ENCODE peak calls at places on chromosomes 4 and X, in six cellular contexts. A is uterus, F is prostate gland, W is IMR-90, D is heart right ventricle, V is endodermal cell. L is an unnamed sample. For H3K4me1, the result is how much of the 10 kb centered on the place peaks cover.

GRCh38 chrX:150692837-150693781 is at the start of gene MTMR1:
- DNase-seq in V (peak), A (no peak), F (peak), D (peak), W (no peak), L (peak)

GRCh38 chrX:20527458-20528099 is 260.9 kb upstream of the RPS6KA3 start:
- DNase-seq in W (peak), V (no peak), A (peak), F (no peak), D (no peak), L (no peak)

GRCh38 chrX:11480626-11481025 is 185.1 kb downstream of the ARHGAP6 start:
- DNase-seq in A (no peak), F (no peak), W (peak), V (no peak), D (no peak), L (no peak)

GRCh38 chr4:90163872-90164271 is 36.7 kb downstream of the CCSER1 start:
- DNase-seq in A (no peak), D (no peak), F (no peak), V (no peak), W (no peak), L (no peak)

GRCh38 chr4:120922390-120923200 is at the start of gene PRDM5:
- DNase-seq in A (peak), F (peak), V (peak), D (peak), W (peak), L (no peak)

GRCh38 chrX:134753185-134754008 is 95.1 kb upstream of the PLAC1 start:
- DNase-seq in W (peak), D (no peak), V (no peak), F (no peak), A (no peak), L (no peak)

GRCh38 chr4:108355523-108356208 is 186.9 kb upstream of the LEF1 start:
- DNase-seq in W (no peak), F (no peak), V (no peak), D (no peak), A (no peak), L (no peak)

GRCh38 chrX:2691543-2692220 is 587 bp downstream of the CD99 start:
- DNase-seq in V (no peak), F (no peak), D (peak), A (peak), W (peak), L (no peak)

GRCh38 chr4:6916587-6917444 is 7.2 kb downstream of the TBC1D14 start:
- DNase-seq in A (peak), D (no peak), W (no peak), V (peak), F (peak), L (peak)

GRCh38 chr4:2817136-2817535 is 24.3 kb downstream of the SH3BP2 start:
- DNase-seq in A (no peak), W (no peak), V (no peak), F (no peak), D (peak), L (no peak)

GRCh38 chr4:2819244-2820215 is 24.1 kb upstream of the ADD1 start:
- DNase-seq in D (peak), A (no peak), V (no peak), W (no peak), F (no peak), L (no peak)

GRCh38 chr4:2816401-2816954 is 23.6 kb downstream of the SH3BP2 start:
- DNase-seq in F (no peak), D (no peak), V (no peak), W (no peak), A (no peak), L (no peak)

GRCh38 chr4:2818351-2818939 is 25.2 kb upstream of the ADD1 start:
- DNase-seq in A (no peak), W (no peak), D (peak), F (no peak), V (peak), L (no peak)

GRCh38 chr4:2817701-2818350 is 24.9 kb downstream of the SH3BP2 start:
- DNase-seq in W (no peak), D (peak), V (peak), A (no peak), F (no peak), L (no peak)
- H3K27ac ChIP-seq in W (peak), D (no peak), V (no peak), A (peak), F (peak), L (peak)

GRCh38 chrX:153490217-153490616 is 4.6 kb upstream of the BGN start:
- DNase-seq in A (no peak), V (no peak), W (no peak), D (no peak), F (no peak), L (no peak)
- H3K4me1 ChIP-seq in A (under half), V (under half), W (under half), D (under half), F (under half), L (under half)

GRCh38 chr4:83724488-83725060 is 188.7 kb downstream of the GPAT3 start:
- DNase-seq in V (no peak), F (no peak), W (no peak), D (no peak), A (no peak), L (no peak)
- H3K4me3 ChIP-seq in V (no peak), F (no peak), W (no peak), D (no peak), A (no peak), L (no peak)

GRCh38 chrX:67543818-67544217 is at the start of gene AR:
- DNase-seq in D (peak), V (peak), F (peak), W (peak), A (peak), L (no peak)
- H3K27ac ChIP-seq in D (no peak), V (peak), F (peak), W (peak), A (peak), L (no peak)

GRCh38 chr4:8349664-8350225 is 80.2 kb downstream of the HTRA3 start:
- DNase-seq in V (peak), A (no peak), F (no peak), W (no peak), D (no peak), L (no peak)
- H3K4me1 ChIP-seq in V (under half), A (under half), F (under half), W (under half), D (under half), L (under half)

GRCh38 chr4:633406-633805 is 8.0 kb downstream of the PDE6B start:
- DNase-seq in D (no peak), F (no peak), W (no peak), V (peak), A (no peak), L (no peak)

GRCh38 chr4:630661-631060 is 5.3 kb downstream of the PDE6B start:
- DNase-seq in F (no peak), A (no peak), W (no peak), D (no peak), V (no peak), L (no peak)

GRCh38 chr4:632926-633325 is 7.6 kb downstream of the PDE6B start:
- DNase-seq in W (no peak), D (no peak), V (no peak), A (no peak), F (no peak), L (no peak)

GRCh38 chr4:633976-634598 is 8.7 kb downstream of the PDE6B start:
- DNase-seq in D (no peak), A (no peak), V (peak), W (no peak), F (no peak), L (no peak)

DNA sequence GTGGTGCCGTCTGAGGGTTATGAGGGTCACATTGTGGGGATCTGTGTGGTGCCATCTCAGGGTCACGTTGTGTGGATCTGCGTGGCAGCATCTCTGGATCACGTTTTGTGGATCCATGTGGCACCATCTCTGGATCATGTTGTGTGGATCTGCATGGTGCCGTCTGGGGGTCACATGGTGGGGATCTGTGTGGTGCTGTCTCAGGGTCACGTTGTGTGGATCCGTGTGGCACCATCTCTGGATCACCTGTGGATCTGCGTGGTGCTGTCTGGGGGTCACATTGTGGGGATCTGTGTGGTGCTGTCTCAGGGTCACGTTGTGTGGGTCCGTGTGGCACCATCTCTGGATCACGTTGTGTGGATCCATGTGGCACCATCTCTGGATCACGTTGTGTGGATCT is 7.0 kb downstream of the PDE6B start:
- DNase-seq in A (no peak), V (no peak), D (no peak), F (no peak), W (no peak), L (no peak)
- H3K4me3 ChIP-seq in A (no peak), V (no peak), D (no peak), F (no peak), W (no peak), L (no peak)

GRCh38 chr4:135532132-135532531 is 1330.5 kb upstream of the PABPC4L start:
- DNase-seq in V (no peak), D (no peak), A (no peak), F (no peak), W (no peak), L (no peak)
- H3K27ac ChIP-seq in V (no peak), D (no peak), A (no peak), F (no peak), W (no peak), L (no peak)

GRCh38 chr4:70704333-70705145 is 16.2 kb downstream of the UTP3 start:
- DNase-seq in V (peak), W (peak), D (peak), F (peak), A (peak), L (peak)
- H3K4me1 ChIP-seq in V (under half), W (under half), D (under half), F (under half), A (under half), L (under half)

L was measured in effector memory CD4-positive, alpha-beta T cell.